ENCODE peak calls at places on chromosomes 7 and 10, in four cellular contexts. J, I, K and Q are unnamed samples.

GRCh38 chr10:131222986-131223385 is 88.5 kb downstream of the TCERG1L start:
- DNase-seq in J (no peak), I (no peak), K (no peak), Q (no peak)

GRCh38 chr10:70493660-70494234 is 15.2 kb downstream of the PALD1 start:
- DNase-seq in J (no peak), I (no peak), K (no peak), Q (no peak)

GRCh38 chr10:89217057-89217990 is 10.2 kb upstream of the CH25H start:
- DNase-seq in J (peak), I (peak), K (no peak), Q (peak)

GRCh38 chr10:86152354-86152753 is 214.2 kb downstream of the GRID1 start:
- DNase-seq in J (no peak), I (no peak), K (no peak), Q (no peak)

GRCh38 chr10:103929396-103929921 is 11.5 kb upstream of the STN1 start:
- DNase-seq in J (no peak), I (no peak), K (no peak), Q (no peak)

GRCh38 chr7:98357751-98358161 is 43.1 kb downstream of the BAIAP2L1 start:
- DNase-seq in J (no peak), I (peak), K (no peak), Q (no peak)

GRCh38 chr10:124703778-124704427 is 40.3 kb downstream of the FAM53B start:
- DNase-seq in J (no peak), I (no peak), K (no peak), Q (no peak)

GRCh38 chr7:137690635-137691034 is 156.1 kb downstream of the DGKI start:
- DNase-seq in J (no peak), I (no peak), K (no peak), Q (no peak)

GRCh38 chr7:128201067-128201689 is 39.9 kb upstream of the LEP start:
- DNase-seq in J (no peak), I (no peak), K (no peak), Q (no peak)

GRCh38 chr7:24981544-24981951 is 1.6 kb upstream of the OSBPL3 start:
- DNase-seq in J (peak), I (peak), K (no peak), Q (peak)

GRCh38 chr10:60270426-60270825 is 119.2 kb downstream of the ANK3 start:
- DNase-seq in J (no peak), I (no peak), K (no peak), Q (no peak)

GRCh38 chr7:55129409-55130078 is 110.7 kb downstream of the EGFR start:
- DNase-seq in J (no peak), I (peak), K (no peak), Q (no peak)

GRCh38 chr7:4837041-4837813 is 24.6 kb downstream of the PAPOLB start:
- DNase-seq in J (no peak), I (no peak), K (no peak), Q (no peak)

GRCh38 chr7:26636808-26637207 is 227.6 kb downstream of the SKAP2 start:
- DNase-seq in J (no peak), I (no peak), K (no peak), Q (no peak)

GRCh38 chr10:79179404-79180309 is 110.9 kb downstream of the ZMIZ1 start:
- DNase-seq in J (no peak), I (no peak), K (no peak), Q (no peak)

GRCh38 chr10:131978851-131979250 is 2.9 kb downstream of the BNIP3 start:
- DNase-seq in J (no peak), I (no peak), K (no peak), Q (no peak)

GRCh38 chr7:102472126-102473041 is 6.3 kb downstream of the POLR2J start:
- DNase-seq in J (no peak), I (no peak), K (no peak), Q (no peak)

GRCh38 chr7:87934699-87935372 is 785 bp downstream of the ADAM22 start:
- DNase-seq in J (no peak), I (no peak), K (no peak), Q (no peak)

GRCh38 chr7:16397497-16398210 is 23.7 kb downstream of the CRPPA start:
- DNase-seq in J (no peak), I (no peak), K (no peak), Q (no peak)

GRCh38 chr7:134619627-134620331 is 26.9 kb upstream of the BPGM start:
- DNase-seq in J (no peak), I (no peak), K (no peak), Q (no peak)

GRCh38 chr7:50450691-50451051 is 521 bp upstream of the FIGNL1 start:
- DNase-seq in J (peak), I (peak), K (no peak), Q (peak)

GRCh38 chr7:87316097-87316700 is 29.3 kb upstream of the CROT start:
- DNase-seq in J (no peak), I (no peak), K (no peak), Q (no peak)

GRCh38 chr7:15503603-15504280 is 58.1 kb downstream of the AGMO start:
- DNase-seq in J (no peak), I (no peak), K (no peak), Q (no peak)

GRCh38 chr10:124997246-124997790 is 55.4 kb downstream of the ZRANB1 start:
- DNase-seq in J (no peak), I (no peak), K (no peak), Q (no peak)

GRCh38 chr7:71193099-71193810 is 61.3 kb downstream of the GALNT17 start:
- DNase-seq in J (no peak), I (no peak), K (no peak), Q (no peak)